ENCODE peak calls at places on chromosomes 12 and 14, in eight cellular contexts. One of them, this sample, is unnamed.

GRCh38 chr12:118377891-118378470 is 1.6 kb downstream of the SUDS3 start:
- ATAC-seq in upper lobe of left lung: peak; percentile 44
- ATAC-seq in K562: peak; percentile 11
- ATAC-seq in Panc1: no peak
- ATAC-seq in HepG2: no peak
- ATAC-seq in GM23338: no peak
- ATAC-seq in HCT116: peak; percentile 24
- ATAC-seq in GM12878: peak; percentile 39
- ATAC-seq in this sample: no peak

GRCh38 chr12:7915911-7916403 is 20.0 kb downstream of the SLC2A3 start:
- ATAC-seq in GM23338: peak; percentile 76
- ATAC-seq in upper lobe of left lung: peak; percentile 21
- ATAC-seq in HepG2: peak; percentile 31
- ATAC-seq in GM12878: no peak
- ATAC-seq in K562: no peak
- ATAC-seq in HCT116: no peak
- ATAC-seq in Panc1: no peak
- ATAC-seq in this sample: no peak

GRCh38 chr12:53696655-53697321 is 20.9 kb upstream of the ATP5MC2 start:
- ATAC-seq in HCT116: no peak
- ATAC-seq in HepG2: no peak
- ATAC-seq in Panc1: no peak
- ATAC-seq in GM23338: peak; percentile 2
- ATAC-seq in upper lobe of left lung: no peak
- ATAC-seq in GM12878: no peak
- ATAC-seq in K562: no peak
- ATAC-seq in this sample: no peak

GRCh38 chr12:54723653-54724256 is 75.6 kb upstream of the DCD start:
- ATAC-seq in upper lobe of left lung: no peak
- ATAC-seq in HCT116: peak; percentile 74
- ATAC-seq in K562: peak; percentile 78
- ATAC-seq in Panc1: no peak
- ATAC-seq in GM12878: peak; percentile 75
- ATAC-seq in HepG2: no peak
- ATAC-seq in GM23338: peak; percentile 62
- ATAC-seq in this sample: no peak

GRCh38 chr12:66066929-66067281 is 63.6 kb downstream of the LLPH start:
- ATAC-seq in GM23338: no peak
- ATAC-seq in upper lobe of left lung: no peak
- ATAC-seq in Panc1: no peak
- ATAC-seq in HCT116: no peak
- ATAC-seq in HepG2: no peak
- ATAC-seq in K562: no peak
- ATAC-seq in GM12878: peak; percentile 56
- ATAC-seq in this sample: no peak

GRCh38 chr14:70280931-70281330 is 78.6 kb downstream of the COX16 start:
- ATAC-seq in upper lobe of left lung: no peak
- ATAC-seq in GM23338: peak; percentile 35
- ATAC-seq in HepG2: no peak
- ATAC-seq in K562: no peak
- ATAC-seq in HCT116: no peak
- ATAC-seq in GM12878: no peak
- ATAC-seq in Panc1: no peak
- ATAC-seq in this sample: no peak

GRCh38 chr14:79037593-79037992 is 867.4 kb downstream of the NRXN3 start:
- ATAC-seq in GM12878: no peak
- ATAC-seq in upper lobe of left lung: no peak
- ATAC-seq in GM23338: no peak
- ATAC-seq in HepG2: no peak
- ATAC-seq in K562: no peak
- ATAC-seq in Panc1: no peak
- ATAC-seq in HCT116: no peak
- ATAC-seq in this sample: no peak

GRCh38 chr12:19387182-19387581 is 52.1 kb upstream of the AEBP2 start:
- ATAC-seq in HepG2: no peak
- ATAC-seq in K562: no peak
- ATAC-seq in Panc1: no peak
- ATAC-seq in GM23338: no peak
- ATAC-seq in GM12878: no peak
- ATAC-seq in upper lobe of left lung: no peak
- ATAC-seq in HCT116: no peak
- ATAC-seq in this sample: no peak

GRCh38 chr14:101500061-101500460 is 61.2 kb upstream of the DIO3 start:
- ATAC-seq in HCT116: no peak
- ATAC-seq in K562: no peak
- ATAC-seq in Panc1: no peak
- ATAC-seq in upper lobe of left lung: no peak
- ATAC-seq in GM12878: no peak
- ATAC-seq in HepG2: no peak
- ATAC-seq in GM23338: no peak
- ATAC-seq in this sample: no peak

GRCh38 chr14:95132732-95133131 is 24.6 kb downstream of the DICER1 start:
- ATAC-seq in GM23338: no peak
- ATAC-seq in HCT116: no peak
- ATAC-seq in Panc1: no peak
- ATAC-seq in GM12878: no peak
- ATAC-seq in K562: no peak
- ATAC-seq in upper lobe of left lung: no peak
- ATAC-seq in HepG2: no peak
- ATAC-seq in this sample: no peak

DNA sequence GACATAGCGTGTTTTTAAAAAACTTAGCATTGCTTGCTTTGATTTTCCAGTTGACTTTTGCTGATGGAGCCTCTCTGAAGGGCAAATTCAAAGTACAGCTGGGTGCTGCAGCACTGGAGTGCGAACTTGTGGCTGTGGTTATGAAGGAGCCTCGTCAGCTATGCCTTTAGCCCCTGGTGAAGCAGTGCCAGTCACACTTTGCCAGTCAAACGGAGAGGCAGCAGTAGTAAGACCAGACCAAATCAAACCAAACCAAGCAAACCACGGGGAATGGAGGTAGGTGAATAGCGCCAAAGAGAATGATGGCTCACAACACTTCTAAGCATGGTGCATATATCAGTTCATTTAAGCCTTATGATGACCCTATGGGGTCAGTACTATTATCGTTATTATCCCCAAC is 15.1 kb upstream of the SLC38A2 start:
- ATAC-seq in K562: no peak
- ATAC-seq in Panc1: no peak
- ATAC-seq in GM23338: no peak
- ATAC-seq in HCT116: no peak
- ATAC-seq in HepG2: no peak
- ATAC-seq in upper lobe of left lung: no peak
- ATAC-seq in GM12878: peak; percentile 37
- ATAC-seq in this sample: no peak
- H3K4me3 ChIP-seq in K562: no peak overlapping the region
- H3K4me3 ChIP-seq in Panc1: no peak overlapping the region
- H3K4me3 ChIP-seq in GM23338: peak overlapping the region; percentile 72
- H3K4me3 ChIP-seq in HCT116: no peak overlapping the region
- H3K4me3 ChIP-seq in HepG2: no peak overlapping the region
- H3K4me3 ChIP-seq in upper lobe of left lung: no peak overlapping the region
- H3K4me3 ChIP-seq in GM12878: peak overlapping the region; percentile 49
- H3K4me3 ChIP-seq in this sample: no peak overlapping the region

DNA sequence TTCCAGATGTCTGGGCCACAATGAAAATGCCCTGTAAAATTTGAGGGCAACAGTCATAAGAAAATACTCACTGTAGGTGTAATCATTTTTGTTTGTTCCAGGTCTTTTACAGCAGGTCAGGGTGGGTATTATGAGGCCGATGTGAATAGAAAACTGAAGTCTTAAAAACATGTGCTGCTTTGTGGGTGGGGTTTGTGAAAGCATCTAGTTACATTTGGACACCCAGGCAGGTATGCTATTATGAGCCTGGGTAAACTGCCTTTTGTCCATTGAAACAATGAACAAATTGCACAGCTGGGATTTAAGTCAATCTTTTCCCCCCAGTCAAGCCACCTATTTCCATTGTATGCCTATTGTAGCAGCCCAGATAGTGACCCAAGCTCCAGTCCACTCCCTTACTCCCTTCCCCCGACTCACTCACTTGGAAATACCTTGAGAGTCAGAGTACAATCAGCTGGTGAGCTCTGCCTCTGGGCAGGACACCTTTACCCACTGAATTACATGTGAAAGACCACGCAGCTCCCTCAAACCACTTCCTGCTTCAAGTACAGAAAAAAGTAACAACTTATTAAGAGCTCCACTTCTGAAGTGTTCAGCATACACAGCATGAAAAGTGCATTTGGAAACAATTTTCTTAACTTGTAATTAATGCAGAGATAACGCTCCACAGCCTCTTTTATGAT is 1.8 kb downstream of the IGF1 start:
- ATAC-seq in HCT116: no peak
- ATAC-seq in GM12878: peak; percentile 80
- ATAC-seq in K562: peak; percentile 20
- ATAC-seq in HepG2: no peak
- ATAC-seq in Panc1: no peak
- ATAC-seq in upper lobe of left lung: peak; percentile 7
- ATAC-seq in GM23338: peak; percentile 95
- ATAC-seq in this sample: no peak
- TF ChIP-seq POLR2AphosphoS5 in HCT116: no peak
- TF ChIP-seq POLR2AphosphoS5 in GM12878: peak; percentile 37
- TF ChIP-seq POLR2AphosphoS5 in K562: no peak
- TF ChIP-seq POLR2AphosphoS5 in HepG2: no peak
- TF ChIP-seq POLR2AphosphoS5 in Panc1: no peak
- TF ChIP-seq POLR2AphosphoS5 in upper lobe of left lung: no peak
- TF ChIP-seq POLR2AphosphoS5 in GM23338: no peak
- TF ChIP-seq POLR2AphosphoS5 in this sample: no peak

GRCh38 chr14:80698974-80699373 is 242.6 kb downstream of the CEP128 start:
- ATAC-seq in upper lobe of left lung: no peak
- ATAC-seq in GM12878: no peak
- ATAC-seq in GM23338: no peak
- ATAC-seq in HCT116: no peak
- ATAC-seq in K562: no peak
- ATAC-seq in HepG2: no peak
- ATAC-seq in Panc1: no peak
- ATAC-seq in this sample: no peak
- H3K4me1 ChIP-seq in upper lobe of left lung: no peaks in the 10 kb centered on the region
- H3K4me1 ChIP-seq in GM12878: no peaks in the 10 kb centered on the region
- H3K4me1 ChIP-seq in GM23338: no peaks in the 10 kb centered on the region
- H3K4me1 ChIP-seq in HCT116: no peaks in the 10 kb centered on the region
- H3K4me1 ChIP-seq in K562: no peaks in the 10 kb centered on the region
- H3K4me1 ChIP-seq in HepG2: peaks cover 9% of the 10 kb centered on the region
- H3K4me1 ChIP-seq in Panc1: no peaks in the 10 kb centered on the region
- H3K4me1 ChIP-seq in this sample: no peaks in the 10 kb centered on the region

GRCh38 chr12:27549801-27550652 is 26.0 kb downstream of the PPFIBP1 start:
- ATAC-seq in Panc1: peak; percentile 75
- ATAC-seq in GM12878: no peak
- ATAC-seq in HCT116: peak; percentile 89
- ATAC-seq in HepG2: peak; percentile 92
- ATAC-seq in K562: peak; percentile 96
- ATAC-seq in upper lobe of left lung: peak; percentile 94
- ATAC-seq in GM23338: peak; percentile 79
- ATAC-seq in this sample: peak; percentile 85
- H3K4me3 ChIP-seq in Panc1: peak overlapping the region; percentile 12
- H3K4me3 ChIP-seq in GM12878: no peak overlapping the region
- H3K4me3 ChIP-seq in HCT116: peak overlapping the region; percentile 25
- H3K4me3 ChIP-seq in HepG2: peak overlapping the region; percentile 57
- H3K4me3 ChIP-seq in K562: no peak overlapping the region
- H3K4me3 ChIP-seq in upper lobe of left lung: no peak overlapping the region
- H3K4me3 ChIP-seq in GM23338: no peak overlapping the region
- H3K4me3 ChIP-seq in this sample: no peak overlapping the region

GRCh38 chr12:52053570-52054209 is 2.4 kb downstream of the NR4A1 start:
- ATAC-seq in Panc1: no peak
- ATAC-seq in GM12878: no peak
- ATAC-seq in GM23338: no peak
- ATAC-seq in K562: no peak
- ATAC-seq in HCT116: no peak
- ATAC-seq in upper lobe of left lung: no peak
- ATAC-seq in HepG2: no peak
- ATAC-seq in this sample: no peak
- TF ChIP-seq POLR2AphosphoS5 in Panc1: no peak
- TF ChIP-seq POLR2AphosphoS5 in GM12878: no peak
- TF ChIP-seq POLR2AphosphoS5 in GM23338: no peak
- TF ChIP-seq POLR2AphosphoS5 in K562: no peak
- TF ChIP-seq POLR2AphosphoS5 in HCT116: no peak
- TF ChIP-seq POLR2AphosphoS5 in upper lobe of left lung: peak; percentile 18
- TF ChIP-seq POLR2AphosphoS5 in HepG2: no peak
- TF ChIP-seq POLR2AphosphoS5 in this sample: no peak